ENCODE peak calls at places on chromosomes 12 and 14, in six cellular contexts. R is stimulated activated CD8-positive, alpha-beta memory T cell treated with anti-CD3 and anti-CD28 coated beads, Interleukin-4, amount 100 ng/mL, for 24 hours; A is stimulated activated CD4-positive, alpha-beta T cell treated with anti-CD3 and anti-CD28 coated beads, Interleukin-15, amount 100 ng/mL, for 1 hour; C is CD4-positive, alpha-beta T cell; K is activated CD8-positive, alpha-beta memory T cell treated with anti-CD3 and anti-CD28 coated beads for 1 hour; G is AML-193. T is an unnamed sample.
A peak's percentile ranks its signal among the peaks of the same experiment; 100 is the strongest.

GRCh38 chr14:100806386-100806785 is 19.5 kb upstream of the MEG3 start:
- DNase-seq in R (no peak), A (no peak), G (no peak), C (no peak), K (no peak), T (no peak)

GRCh38 chr12:66775941-66776340 is 97.1 kb upstream of the GRIP1 start:
- DNase-seq in R (no peak), K (no peak), G (no peak), A (no peak), C (no peak), T (no peak)

GRCh38 chr14:38248629-38249028 is 7.3 kb downstream of the CLEC14A start:
- DNase-seq in C (no peak), R (no peak), K (no peak), A (no peak), G (no peak), T (no peak)

GRCh38 chr12:39619660-39620433 is at the start of gene ABCD2:
- DNase-seq in C (peak; percentile 45), K (peak; percentile 37), R (peak; percentile 37), A (peak; percentile 35), G (peak; percentile 64), T (peak; percentile 74)

GRCh38 chr12:78878447-78878846 is 13.9 kb downstream of the SYT1 start:
- DNase-seq in G (no peak), R (no peak), A (no peak), K (no peak), C (no peak), T (no peak)

GRCh38 chr12:1606021-1606622 is 11.7 kb upstream of the FBXL14 start:
- DNase-seq in R (peak; percentile 62), C (peak; percentile 53), K (no peak), G (peak; percentile 85), A (peak; percentile 28), T (peak; percentile 82)

GRCh38 chr14:65332141-65332871 is 80.2 kb upstream of the FUT8 start:
- DNase-seq in A (no peak), G (no peak), C (no peak), R (no peak), K (no peak), T (peak; percentile 70)

GRCh38 chr14:67426983-67427601 is 15.1 kb upstream of the PLEK2 start:
- DNase-seq in A (peak; percentile 36), G (peak; percentile 65), K (peak; percentile 54), C (peak; percentile 60), R (peak; percentile 55), T (peak; percentile 83)

GRCh38 chr14:53516261-53516774 is 363.2 kb upstream of the DDHD1 start:
- DNase-seq in G (no peak), K (no peak), R (no peak), C (no peak), A (no peak), T (no peak)

GRCh38 chr12:40146800-40147797 is 41.2 kb upstream of the SLC2A13 start:
- DNase-seq in A (no peak), G (no peak), R (no peak), C (no peak), K (no peak), T (peak; percentile 24)

GRCh38 chr12:46677749-46678148 is 148.0 kb downstream of the SLC38A4 start:
- DNase-seq in G (peak; percentile 19), C (no peak), K (no peak), A (no peak), R (no peak), T (peak; percentile 52)

GRCh38 chr14:29637406-29637805 is 290.2 kb downstream of the PRKD1 start:
- DNase-seq in C (no peak), A (no peak), R (no peak), K (no peak), G (no peak), T (no peak)

GRCh38 chr14:93395227-93395626 is 35.5 kb upstream of the UNC79 start:
- DNase-seq in G (peak; percentile 39), K (no peak), A (no peak), C (no peak), R (no peak), T (peak; percentile 64)

GRCh38 chr12:31732926-31733548 is 4.2 kb upstream of the AMN1 start:
- DNase-seq in K (no peak), A (no peak), R (peak; percentile 11), G (no peak), C (no peak), T (peak; percentile 52)

GRCh38 chr12:93167841-93168492 is 209.8 kb upstream of the NUDT4 start:
- DNase-seq in K (no peak), G (no peak), C (no peak), R (no peak), A (no peak), T (peak; percentile 67)

GRCh38 chr14:56608682-56609081 is 29.1 kb downstream of the TMEM260 start:
- DNase-seq in K (no peak), G (no peak), C (no peak), R (no peak), A (no peak), T (no peak)

GRCh38 chr12:87929346-87929745 is 99.9 kb downstream of the C12orf50 start:
- DNase-seq in R (no peak), A (no peak), G (no peak), K (no peak), C (no peak), T (no peak)

GRCh38 chr12:8590842-8591545 is 21.7 kb downstream of the AICDA start:
- DNase-seq in R (no peak), K (no peak), G (peak; percentile 65), C (no peak), A (no peak), T (peak; percentile 85)

GRCh38 chr12:46660276-46660675 is 165.5 kb downstream of the SLC38A4 start:
- DNase-seq in G (no peak), K (no peak), C (no peak), R (no peak), A (no peak), T (peak; percentile 25)

GRCh38 chr14:56709201-56709600 is 101.1 kb downstream of the OTX2 start:
- DNase-seq in A (no peak), R (no peak), C (no peak), K (no peak), G (no peak), T (no peak)

GRCh38 chr14:105076296-105076804 is 11.1 kb upstream of the GPR132 start:
- DNase-seq in G (no peak), C (no peak), A (no peak), R (no peak), K (no peak), T (no peak)

GRCh38 chr14:90281261-90281660 is 24.9 kb downstream of the PSMC1 start:
- DNase-seq in K (no peak), A (no peak), G (no peak), R (no peak), C (no peak), T (peak; percentile 41)

GRCh38 chr14:104898870-104899510 is 25.7 kb upstream of the PLD4 start:
- DNase-seq in R (no peak), K (no peak), A (no peak), G (no peak), C (no peak), T (no peak)

GRCh38 chr14:54567224-54567633 is 301 bp downstream of the SAMD4A start:
- DNase-seq in R (no peak), C (no peak), A (no peak), G (no peak), K (no peak), T (no peak)

GRCh38 chr12:74111688-74112360 is 425.8 kb upstream of the ATXN7L3B start:
- DNase-seq in C (no peak), R (no peak), G (peak; percentile 16), A (no peak), K (no peak), T (peak; percentile 61)

GRCh38 chr12:120394483-120395367 is 25.8 kb upstream of the MSI1 start:
- DNase-seq in R (no peak), A (no peak), G (no peak), K (no peak), C (no peak), T (no peak)

GRCh38 chr12:107079172-107080011 is 14.0 kb downstream of the CRY1 start:
- DNase-seq in K (no peak), C (no peak), A (no peak), R (no peak), G (peak; percentile 39), T (peak; percentile 39)

GRCh38 chr12:62082448-62082847 is 177.8 kb upstream of the USP15 start:
- DNase-seq in A (no peak), K (no peak), G (no peak), C (no peak), R (no peak), T (no peak)

GRCh38 chr12:105507311-105508035 is 177.0 kb downstream of the C12orf75 start:
- DNase-seq in A (no peak), K (no peak), R (no peak), C (no peak), G (no peak), T (no peak)

GRCh38 chr14:91228112-91229004 is 16.1 kb downstream of the GPR68 start:
- DNase-seq in R (peak; percentile 79), A (peak; percentile 45), C (peak; percentile 51), K (peak; percentile 45), G (no peak), T (peak; percentile 87)

GRCh38 chr14:92987713-92988510 is 65.0 kb downstream of the CHGA start:
- DNase-seq in C (no peak), R (no peak), G (no peak), K (no peak), A (no peak), T (no peak)

GRCh38 chr12:47736877-47737676 is 11.8 kb upstream of the ENDOU start:
- DNase-seq in A (no peak), R (no peak), G (no peak), K (no peak), C (no peak), T (no peak)

GRCh38 chr12:24814379-24815086 is 134.4 kb downstream of the BCAT1 start:
- DNase-seq in K (no peak), A (no peak), C (no peak), R (no peak), G (no peak), T (peak; percentile 73)

GRCh38 chr12:53530920-53531319 is 23.6 kb upstream of the NPFF start:
- DNase-seq in R (no peak), A (no peak), K (no peak), C (no peak), G (no peak), T (no peak)

GRCh38 chr12:103956515-103957027 is 9.1 kb upstream of the TDG start:
- DNase-seq in G (no peak), C (no peak), A (no peak), K (peak; percentile 12), R (peak; percentile 7), T (no peak)

GRCh38 chr12:643478-644292 is 19.6 kb downstream of the NINJ2 start:
- DNase-seq in R (no peak), K (no peak), A (no peak), G (peak; percentile 48), C (no peak), T (peak; percentile 72)

GRCh38 chr12:39905152-39905551 is 200.7 kb downstream of the SLC2A13 start:
- DNase-seq in A (no peak), G (no peak), K (no peak), R (no peak), C (no peak), T (no peak)

GRCh38 chr14:24307575-24308341 is at the start of gene CIDEB:
- DNase-seq in A (no peak), R (peak; percentile 38), G (peak; percentile 51), C (peak; percentile 50), K (peak; percentile 39), T (peak; percentile 73)

GRCh38 chr12:6899837-6900519 is 4.6 kb upstream of the LRRC23 start:
- DNase-seq in A (no peak), R (no peak), G (peak; percentile 72), K (no peak), C (no peak), T (peak; percentile 24)